ENCODE peak calls at places on chromosomes 11 and 22, in ten cellular contexts. N, D, M, V, O, Z, K, E, T and A are unnamed samples.

GRCh38 chr11:131938321-131938751 is 567.9 kb downstream of the NTM start:
- DNase-seq in N (no peak), D (no peak), M (no peak), V (no peak), O (no peak), Z (no peak), K (no peak), E (no peak), T (no peak), A (no peak)

GRCh38 chr11:62719302-62719978 is 7.8 kb downstream of the HNRNPUL2 start:
- DNase-seq in N (no peak), D (no peak), M (no peak), V (no peak), O (no peak), Z (no peak), K (no peak), E (no peak), T (no peak), A (no peak)

GRCh38 chr22:39959640-39960447 is at the start of gene TMA7B:
- DNase-seq in N (peak; percentile 49), D (no peak), M (no peak), V (peak; percentile 15), O (peak; percentile 42), Z (no peak), K (peak; percentile 58), E (peak; percentile 18), T (no peak), A (no peak)

GRCh38 chr22:24819941-24820461 is 14.0 kb downstream of the SGSM1 start:
- DNase-seq in N (no peak), D (no peak), M (no peak), V (peak; percentile 21), O (no peak), Z (no peak), K (no peak), E (no peak), T (no peak), A (no peak)

GRCh38 chr11:78110351-78110750 is 29.1 kb downstream of the ALG8 start:
- DNase-seq in N (no peak), D (no peak), M (no peak), V (no peak), O (no peak), Z (no peak), K (no peak), E (no peak), T (no peak), A (no peak)

GRCh38 chr11:119854521-119854920 is 125.5 kb upstream of the NECTIN1 start:
- DNase-seq in N (no peak), D (no peak), M (no peak), V (no peak), O (no peak), Z (no peak), K (no peak), E (no peak), T (no peak), A (no peak)

GRCh38 chr11:47786373-47786772 is 19.2 kb upstream of the FNBP4 start:
- DNase-seq in N (no peak), D (peak; percentile 2), M (peak; percentile 76), V (no peak), O (no peak), Z (no peak), K (no peak), E (no peak), T (no peak), A (no peak)

GRCh38 chr11:22624742-22625447 is 728 bp downstream of the FANCF start:
- DNase-seq in N (peak; percentile 48), D (peak; percentile 51), M (no peak), V (peak; percentile 34), O (no peak), Z (peak; percentile 2), K (peak; percentile 38), E (peak; percentile 54), T (no peak), A (peak; percentile 33)

GRCh38 chr11:13283636-13284035 is 6.0 kb downstream of the BMAL1 start:
- DNase-seq in N (no peak), D (no peak), M (no peak), V (no peak), O (no peak), Z (no peak), K (no peak), E (no peak), T (no peak), A (no peak)

GRCh38 chr11:32960553-32961164 is 55.0 kb upstream of the DEPDC7 start:
- DNase-seq in N (no peak), D (no peak), M (no peak), V (no peak), O (no peak), Z (no peak), K (peak; percentile 60), E (no peak), T (no peak), A (peak; percentile 34)

GRCh38 chr11:61480936-61481335 is 27.6 kb upstream of the LRRC10B start:
- DNase-seq in N (peak; percentile 16), D (no peak), M (no peak), V (no peak), O (peak; percentile 74), Z (peak; percentile 5), K (no peak), E (no peak), T (no peak), A (no peak)

GRCh38 chr11:15471028-15471708 is 356.4 kb downstream of the INSC start:
- DNase-seq in N (no peak), D (no peak), M (no peak), V (no peak), O (no peak), Z (no peak), K (no peak), E (no peak), T (no peak), A (no peak)

GRCh38 chr11:75760710-75761493 is 7.7 kb upstream of the DGAT2 start:
- DNase-seq in N (peak; percentile 53), D (no peak), M (no peak), V (no peak), O (no peak), Z (no peak), K (peak; percentile 46), E (no peak), T (no peak), A (no peak)